ENCODE peak calls at places on chromosomes 6 and 20, in ten cellular contexts. P, H, R, X, M, Q, I, O, T and N are unnamed samples.

GRCh38 chr20:37297066-37297736 is 7.7 kb downstream of the MANBAL start:
- DNase-seq in P (no peak), H (no peak), R (no peak), X (peak; percentile 16), M (no peak), Q (no peak), I (no peak), O (no peak), T (no peak), N (no peak)

GRCh38 chr6:111503194-111503593 is 20.2 kb upstream of the REV3L start:
- DNase-seq in P (no peak), H (no peak), R (no peak), X (no peak), M (no peak), Q (no peak), I (no peak), O (peak; percentile 44), T (no peak), N (no peak)

GRCh38 chr6:4662886-4663285 is 113.3 kb upstream of the CDYL start:
- DNase-seq in P (no peak), H (no peak), R (no peak), X (no peak), M (no peak), Q (no peak), I (no peak), O (no peak), T (no peak), N (no peak)

GRCh38 chr6:142297605-142297995 is 4.2 kb upstream of the ADGRG6 start:
- DNase-seq in P (no peak), H (no peak), R (no peak), X (no peak), M (no peak), Q (no peak), I (no peak), O (no peak), T (no peak), N (no peak)

GRCh38 chr6:108565893-108566292 is 5.2 kb downstream of the FOXO3 start:
- DNase-seq in P (no peak), H (no peak), R (no peak), X (peak; percentile 86), M (no peak), Q (no peak), I (no peak), O (no peak), T (no peak), N (no peak)

GRCh38 chr6:54970337-54970736 is 123.8 kb downstream of the FAM83B start:
- DNase-seq in P (no peak), H (no peak), R (no peak), X (no peak), M (no peak), Q (no peak), I (no peak), O (no peak), T (no peak), N (no peak)

GRCh38 chr6:57242505-57242904 is 20.4 kb upstream of the RAB23 start:
- DNase-seq in P (no peak), H (no peak), R (no peak), X (peak; percentile 92), M (no peak), Q (no peak), I (no peak), O (peak; percentile 18), T (no peak), N (no peak)

GRCh38 chr6:37531026-37531425 is 31.3 kb upstream of the CCDC167 start:
- DNase-seq in P (no peak), H (no peak), R (no peak), X (no peak), M (no peak), Q (no peak), I (no peak), O (no peak), T (no peak), N (no peak)

GRCh38 chr6:48894469-48894868 is 568.6 kb downstream of the MMUT start:
- DNase-seq in P (no peak), H (no peak), R (no peak), X (no peak), M (no peak), Q (no peak), I (no peak), O (no peak), T (no peak), N (no peak)

GRCh38 chr6:150238294-150238693 is 95.5 kb downstream of the PPP1R14C start:
- DNase-seq in P (no peak), H (no peak), R (no peak), X (peak; percentile 32), M (no peak), Q (no peak), I (no peak), O (no peak), T (no peak), N (no peak)

GRCh38 chr6:37381579-37381978 is 27.8 kb downstream of the RNF8 start:
- DNase-seq in P (peak; percentile 47), H (no peak), R (peak; percentile 14), X (peak; percentile 69), M (peak; percentile 13), Q (peak; percentile 1), I (no peak), O (peak; percentile 96), T (no peak), N (no peak)

GRCh38 chr6:161215193-161215592 is 58.7 kb downstream of the AGPAT4 start:
- DNase-seq in P (no peak), H (no peak), R (no peak), X (peak; percentile 92), M (no peak), Q (no peak), I (no peak), O (no peak), T (no peak), N (no peak)

GRCh38 chr6:30013296-30013922 is 47.7 kb upstream of the POLR1H start:
- DNase-seq in P (no peak), H (peak; percentile 35), R (peak; percentile 36), X (peak; percentile 9), M (no peak), Q (no peak), I (peak; percentile 68), O (peak; percentile 37), T (no peak), N (no peak)

GRCh38 chr6:165937564-165938358 is 229.9 kb downstream of the TBXT start:
- DNase-seq in P (no peak), H (no peak), R (no peak), X (no peak), M (no peak), Q (no peak), I (no peak), O (no peak), T (no peak), N (no peak)

GRCh38 chr20:47209982-47210381 is 146.5 kb downstream of the ZMYND8 start:
- DNase-seq in P (no peak), H (no peak), R (no peak), X (no peak), M (no peak), Q (no peak), I (no peak), O (no peak), T (no peak), N (no peak)

GRCh38 chr6:111774346-111774703 is 98.9 kb downstream of the FYN start:
- DNase-seq in P (no peak), H (no peak), R (no peak), X (no peak), M (no peak), Q (no peak), I (no peak), O (no peak), T (no peak), N (no peak)

GRCh38 chr20:14142171-14142570 is 146.9 kb downstream of the MACROD2 start:
- DNase-seq in P (no peak), H (no peak), R (peak; percentile 49), X (no peak), M (no peak), Q (no peak), I (peak; percentile 29), O (peak; percentile 94), T (peak; percentile 8), N (no peak)

GRCh38 chr20:46374383-46374782 is 32.0 kb downstream of the ELMO2 start:
- DNase-seq in P (no peak), H (no peak), R (no peak), X (no peak), M (no peak), Q (no peak), I (no peak), O (no peak), T (no peak), N (no peak)

GRCh38 chr6:42960243-42961019 is at the start of gene GNMT:
- DNase-seq in P (no peak), H (peak; percentile 25), R (peak; percentile 64), X (peak; percentile 28), M (peak; percentile 30), Q (peak; percentile 4), I (peak; percentile 64), O (peak; percentile 87), T (no peak), N (peak; percentile 28)

GRCh38 chr6:130362128-130362527 is 3.7 kb upstream of the TMEM200A start:
- DNase-seq in P (no peak), H (no peak), R (peak; percentile 17), X (no peak), M (no peak), Q (no peak), I (no peak), O (no peak), T (no peak), N (no peak)

GRCh38 chr6:146381486-146381885 is 162.1 kb upstream of the RAB32 start:
- DNase-seq in P (no peak), H (no peak), R (no peak), X (no peak), M (no peak), Q (no peak), I (no peak), O (no peak), T (no peak), N (no peak)

GRCh38 chr6:27757307-27757706 is 154.9 kb downstream of the OR2B2 start:
- DNase-seq in P (peak; percentile 69), H (peak; percentile 41), R (peak; percentile 23), X (no peak), M (peak; percentile 24), Q (peak; percentile 20), I (peak; percentile 59), O (no peak), T (no peak), N (peak; percentile 34)

GRCh38 chr20:21082584-21082983 is 23.6 kb downstream of the LINC00237 start:
- DNase-seq in P (no peak), H (no peak), R (no peak), X (no peak), M (no peak), Q (no peak), I (no peak), O (no peak), T (no peak), N (no peak)

GRCh38 chr20:50003253-50003656 is 20.5 kb downstream of the SNAI1 start:
- DNase-seq in P (no peak), H (no peak), R (no peak), X (peak; percentile 96), M (no peak), Q (no peak), I (no peak), O (no peak), T (no peak), N (no peak)

GRCh38 chr20:16498526-16499140 is 74.6 kb downstream of the KIF16B start:
- DNase-seq in P (no peak), H (no peak), R (no peak), X (no peak), M (no peak), Q (no peak), I (no peak), O (no peak), T (no peak), N (no peak)

GRCh38 chr6:164889980-164890379 is 419.4 kb downstream of the C6orf118 start:
- DNase-seq in P (no peak), H (no peak), R (no peak), X (no peak), M (no peak), Q (no peak), I (no peak), O (no peak), T (no peak), N (no peak)

GRCh38 chr6:12371151-12371550 is 81.0 kb downstream of the EDN1 start:
- DNase-seq in P (no peak), H (no peak), R (no peak), X (no peak), M (no peak), Q (no peak), I (no peak), O (no peak), T (no peak), N (no peak)

GRCh38 chr6:66051812-66052211 is 344.8 kb upstream of the EYS start:
- DNase-seq in P (no peak), H (no peak), R (no peak), X (no peak), M (no peak), Q (no peak), I (no peak), O (no peak), T (no peak), N (no peak)